ENCODE peak calls at places on chromosome 12, in eight cellular contexts. I, F, T, Y, Z, X, P and A are unnamed samples.

GRCh38 chr12:115638753-115639666 is 638.5 kb downstream of the MED13L start:
- DNase-seq in I (no peak), F (peak; percentile 55), T (no peak), Y (no peak), Z (peak; percentile 44), X (no peak), P (no peak), A (no peak)

GRCh38 chr12:14776236-14776959 is 26.9 kb downstream of the WBP11 start:
- DNase-seq in I (no peak), F (no peak), T (no peak), Y (no peak), Z (no peak), X (no peak), P (no peak), A (no peak)

GRCh38 chr12:93889516-93890202 is 212.5 kb downstream of the CRADD start:
- DNase-seq in I (no peak), F (no peak), T (no peak), Y (no peak), Z (no peak), X (no peak), P (no peak), A (no peak)

GRCh38 chr12:101885912-101886561 is 8.7 kb downstream of the DRAM1 start:
- DNase-seq in I (no peak), F (no peak), T (no peak), Y (no peak), Z (no peak), X (no peak), P (no peak), A (no peak)

GRCh38 chr12:99235381-99235780 is 412.2 kb upstream of the GARIN6 start:
- DNase-seq in I (no peak), F (no peak), T (no peak), Y (no peak), Z (no peak), X (no peak), P (peak; percentile 11), A (no peak)

GRCh38 chr12:60465060-60465459 is 869.2 kb downstream of the SLC16A7 start:
- DNase-seq in I (no peak), F (no peak), T (no peak), Y (no peak), Z (no peak), X (no peak), P (no peak), A (no peak)

GRCh38 chr12:82383930-82384513 is 25.7 kb downstream of the METTL25 start:
- DNase-seq in I (no peak), F (no peak), T (no peak), Y (no peak), Z (no peak), X (no peak), P (no peak), A (no peak)

GRCh38 chr12:4268549-4269181 is 4.9 kb upstream of the CCND2 start:
- DNase-seq in I (peak; percentile 62), F (no peak), T (no peak), Y (no peak), Z (peak; percentile 30), X (no peak), P (no peak), A (no peak)

GRCh38 chr12:78229491-78230209 is 399.0 kb downstream of the NAV3 start:
- DNase-seq in I (peak; percentile 42), F (peak; percentile 74), T (no peak), Y (peak; percentile 2), Z (peak; percentile 49), X (peak; percentile 21), P (no peak), A (no peak)

GRCh38 chr12:82942521-82942920 is 255.8 kb downstream of the TMTC2 start:
- DNase-seq in I (no peak), F (no peak), T (no peak), Y (no peak), Z (no peak), X (no peak), P (no peak), A (no peak)

GRCh38 chr12:110934093-110934852 is 13.9 kb upstream of the MYL2 start:
- DNase-seq in I (no peak), F (peak; percentile 71), T (no peak), Y (peak; percentile 73), Z (no peak), X (no peak), P (no peak), A (no peak)

GRCh38 chr12:1680804-1681492 is 9.9 kb upstream of the ADIPOR2 start:
- DNase-seq in I (no peak), F (no peak), T (no peak), Y (no peak), Z (no peak), X (no peak), P (no peak), A (no peak)

GRCh38 chr12:3405821-3406220 is 85.2 kb upstream of the PRMT8 start:
- DNase-seq in I (no peak), F (no peak), T (no peak), Y (no peak), Z (no peak), X (no peak), P (no peak), A (no peak)

GRCh38 chr12:31896514-31897039 is 62.6 kb upstream of the RESF1 start:
- DNase-seq in I (peak; percentile 88), F (peak; percentile 58), T (peak; percentile 32), Y (peak; percentile 24), Z (no peak), X (no peak), P (no peak), A (no peak)

GRCh38 chr12:91810077-91810476 is 335.6 kb downstream of the BTG1 start:
- DNase-seq in I (no peak), F (no peak), T (no peak), Y (no peak), Z (no peak), X (no peak), P (no peak), A (no peak)

GRCh38 chr12:98646165-98646764 is 1.2 kb downstream of the APAF1 start:
- DNase-seq in I (no peak), F (no peak), T (no peak), Y (no peak), Z (no peak), X (no peak), P (no peak), A (no peak)

GRCh38 chr12:11719678-11720099 is 70.2 kb downstream of the ETV6 start:
- DNase-seq in I (peak; percentile 61), F (peak; percentile 88), T (no peak), Y (peak; percentile 48), Z (no peak), X (no peak), P (no peak), A (peak; percentile 71)

GRCh38 chr12:102479099-102479887 is 1.1 kb downstream of the IGF1 start:
- DNase-seq in I (no peak), F (no peak), T (no peak), Y (no peak), Z (no peak), X (peak; percentile 21), P (no peak), A (no peak)

GRCh38 chr12:32918890-32919791 is 22.6 kb upstream of the PKP2 start:
- DNase-seq in I (no peak), F (no peak), T (no peak), Y (peak; percentile 36), Z (peak; percentile 12), X (peak; percentile 23), P (no peak), A (no peak)

GRCh38 chr12:95116341-95116740 is 42.9 kb upstream of the NR2C1 start:
- DNase-seq in I (no peak), F (no peak), T (no peak), Y (no peak), Z (no peak), X (no peak), P (no peak), A (no peak)

GRCh38 chr12:124022161-124022560 is 49.1 kb downstream of the ZNF664 start:
- DNase-seq in I (no peak), F (no peak), T (no peak), Y (no peak), Z (no peak), X (no peak), P (no peak), A (no peak)

GRCh38 chr12:50058743-50059312 is 1.4 kb downstream of the ASIC1 start:
- DNase-seq in I (peak; percentile 42), F (no peak), T (no peak), Y (no peak), Z (no peak), X (no peak), P (no peak), A (peak; percentile 33)

GRCh38 chr12:99767809-99768208 is 120.3 kb downstream of the GARIN6 start:
- DNase-seq in I (no peak), F (no peak), T (no peak), Y (no peak), Z (no peak), X (peak; percentile 7), P (no peak), A (no peak)

GRCh38 chr12:53324779-53325538 is 3.5 kb upstream of the AAAS start:
- DNase-seq in I (peak; percentile 92), F (peak; percentile 95), T (peak; percentile 94), Y (peak; percentile 97), Z (peak; percentile 89), X (peak; percentile 88), P (peak; percentile 98), A (peak; percentile 98)

GRCh38 chr12:6224550-6224949 is 24.4 kb downstream of the CD9 start:
- DNase-seq in I (no peak), F (peak; percentile 80), T (peak; percentile 56), Y (no peak), Z (no peak), X (no peak), P (no peak), A (peak; percentile 64)

GRCh38 chr12:57276935-57277563 is 26.1 kb upstream of the STAC3 start:
- DNase-seq in I (peak; percentile 55), F (no peak), T (no peak), Y (peak; percentile 66), Z (no peak), X (no peak), P (no peak), A (no peak)

GRCh38 chr12:24172773-24173447 is 223.4 kb upstream of the SOX5 start:
- DNase-seq in I (no peak), F (no peak), T (no peak), Y (no peak), Z (peak; percentile 49), X (no peak), P (no peak), A (no peak)

GRCh38 chr12:124550123-124551089 is 17.0 kb downstream of the NCOR2 start:
- DNase-seq in I (no peak), F (no peak), T (no peak), Y (no peak), Z (no peak), X (no peak), P (no peak), A (peak; percentile 55)